ENCODE peak calls at places on chromosomes 16 and 17, in ten cellular contexts. V is brain microvascular endothelial cell, O is GM10248, L is AG09309, T is GM20000, M is AG04450, H is upper lobe of right lung, I is mucosa of descending colon, N is mesothelial cell of epicardium, J is cardiac muscle cell. D is an unnamed sample.

GRCh38 chr17:29706045-29706431 is 83.3 kb upstream of the CORO6 start:
- DNase-seq in V (no peak), O (no peak), L (no peak), T (no peak), M (no peak), H (no peak), I (no peak), N (no peak), J (no peak), D (no peak)

GRCh38 chr17:46773676-46774075 is 44.8 kb downstream of the WNT3 start:
- DNase-seq in V (no peak), O (no peak), L (no peak), T (no peak), M (no peak), H (no peak), I (no peak), N (no peak), J (no peak), D (no peak)

GRCh38 chr17:71975331-71975801 is 145.5 kb upstream of the SOX9 start:
- DNase-seq in V (peak; percentile 40), O (no peak), L (no peak), T (no peak), M (peak; percentile 6), H (no peak), I (peak; percentile 82), N (no peak), J (peak; percentile 67), D (no peak)

GRCh38 chr17:76493505-76494167 is 7.6 kb downstream of the RHBDF2 start:
- DNase-seq in V (no peak), O (no peak), L (no peak), T (no peak), M (no peak), H (no peak), I (no peak), N (no peak), J (no peak), D (no peak)

GRCh38 chr17:5785343-5785742 is 201.0 kb upstream of the NLRP1 start:
- DNase-seq in V (peak; percentile 28), O (peak; percentile 33), L (no peak), T (peak; percentile 44), M (no peak), H (no peak), I (no peak), N (no peak), J (no peak), D (no peak)

GRCh38 chr17:77266891-77267341 is 126.1 kb downstream of the SEC14L1 start:
- DNase-seq in V (no peak), O (no peak), L (no peak), T (peak; percentile 56), M (no peak), H (no peak), I (no peak), N (no peak), J (peak; percentile 64), D (no peak)

GRCh38 chr16:77780378-77780837 is 8.0 kb upstream of the VAT1L start:
- DNase-seq in V (peak; percentile 88), O (no peak), L (peak; percentile 52), T (no peak), M (peak; percentile 92), H (no peak), I (no peak), N (no peak), J (peak; percentile 50), D (peak; percentile 52)

GRCh38 chr16:69477546-69477945 is 53.1 kb downstream of the CYB5B start:
- DNase-seq in V (peak; percentile 37), O (no peak), L (no peak), T (no peak), M (no peak), H (no peak), I (no peak), N (no peak), J (peak; percentile 53), D (no peak)

GRCh38 chr17:64326420-64327054 is 63.5 kb upstream of the TEX2 start:
- DNase-seq in V (no peak), O (no peak), L (peak; percentile 91), T (no peak), M (no peak), H (peak; percentile 89), I (no peak), N (no peak), J (peak; percentile 96), D (no peak)

GRCh38 chr16:58638148-58639036 is 8.8 kb upstream of the CNOT1 start:
- DNase-seq in V (peak; percentile 66), O (no peak), L (peak; percentile 72), T (no peak), M (peak; percentile 83), H (no peak), I (peak; percentile 47), N (no peak), J (peak; percentile 89), D (peak; percentile 74)

GRCh38 chr16:68350951-68351350 is 40.1 kb downstream of the PRMT7 start:
- DNase-seq in V (no peak), O (no peak), L (no peak), T (no peak), M (no peak), H (no peak), I (no peak), N (no peak), J (no peak), D (no peak)

GRCh38 chr16:27085182-27085581 is 18.5 kb downstream of the C16orf82 start:
- DNase-seq in V (no peak), O (no peak), L (no peak), T (no peak), M (no peak), H (no peak), I (no peak), N (no peak), J (no peak), D (no peak)

GRCh38 chr16:30767767-30768465 is 5.8 kb downstream of the RNF40 start:
- DNase-seq in V (no peak), O (no peak), L (no peak), T (no peak), M (no peak), H (peak; percentile 47), I (no peak), N (no peak), J (no peak), D (no peak)

GRCh38 chr17:30429155-30429554 is 48.1 kb upstream of the GOSR1 start:
- DNase-seq in V (no peak), O (no peak), L (peak; percentile 57), T (no peak), M (peak; percentile 16), H (no peak), I (no peak), N (no peak), J (peak; percentile 32), D (no peak)

GRCh38 chr17:55964191-55964590 is 189.1 kb upstream of the ANKFN1 start:
- DNase-seq in V (no peak), O (no peak), L (no peak), T (no peak), M (no peak), H (no peak), I (no peak), N (no peak), J (no peak), D (no peak)

GRCh38 chr17:55959756-55960155 is 193.5 kb upstream of the ANKFN1 start:
- DNase-seq in V (no peak), O (no peak), L (no peak), T (no peak), M (no peak), H (no peak), I (no peak), N (no peak), J (no peak), D (no peak)

GRCh38 chr17:55962931-55963378 is 190.3 kb upstream of the ANKFN1 start:
- DNase-seq in V (no peak), O (no peak), L (no peak), T (no peak), M (no peak), H (no peak), I (peak; percentile 66), N (no peak), J (no peak), D (no peak)

GRCh38 chr17:55969577-55969976 is 183.7 kb upstream of the ANKFN1 start:
- DNase-seq in V (no peak), O (no peak), L (no peak), T (no peak), M (no peak), H (no peak), I (no peak), N (no peak), J (no peak), D (no peak)

GRCh38 chr17:55965051-55965450 is 188.2 kb upstream of the ANKFN1 start:
- DNase-seq in V (no peak), O (no peak), L (no peak), T (no peak), M (no peak), H (no peak), I (no peak), N (no peak), J (no peak), D (no peak)
- TF ChIP-seq CTCF in V (no peak), O (no peak), L (no peak), T (no peak), M (no peak), H (no peak), I (no peak), N (no peak), J (no peak), D (no peak)

DNA sequence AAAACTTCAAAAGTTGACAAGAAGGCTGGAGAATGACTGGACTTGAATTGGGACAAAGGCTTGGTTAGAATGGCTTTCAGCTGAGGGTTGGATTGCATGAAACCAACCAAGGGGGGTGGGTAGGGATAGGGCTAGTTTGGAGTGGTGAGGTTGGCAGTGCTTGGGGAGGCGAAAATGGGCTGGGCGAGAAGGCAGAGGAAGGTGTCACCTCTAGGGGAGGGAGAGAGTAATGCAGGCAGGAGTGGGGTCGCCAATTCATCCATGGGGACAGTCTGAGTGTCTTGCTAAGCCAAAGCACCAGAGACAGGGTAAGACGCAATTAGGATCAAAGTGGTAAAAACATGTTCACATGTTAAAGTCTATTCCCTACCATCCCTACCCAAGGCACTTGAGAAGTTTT is 6.2 kb upstream of the DNAH2 start:
- DNase-seq in V (no peak), O (no peak), L (no peak), T (no peak), M (no peak), H (no peak), I (no peak), N (no peak), J (no peak), D (no peak)
- TF ChIP-seq CTCF in V (peak; percentile 42), O (no peak), L (no peak), T (no peak), M (peak; percentile 11), H (no peak), I (no peak), N (no peak), J (no peak), D (no peak)

GRCh38 chr16:88847654-88848053 is 9.1 kb downstream of the GALNS start:
- DNase-seq in V (no peak), O (no peak), L (no peak), T (no peak), M (no peak), H (no peak), I (no peak), N (no peak), J (no peak), D (no peak)
- TF ChIP-seq CTCF in V (no peak), O (no peak), L (no peak), T (no peak), M (no peak), H (no peak), I (no peak), N (no peak), J (no peak), D (no peak)

DNA sequence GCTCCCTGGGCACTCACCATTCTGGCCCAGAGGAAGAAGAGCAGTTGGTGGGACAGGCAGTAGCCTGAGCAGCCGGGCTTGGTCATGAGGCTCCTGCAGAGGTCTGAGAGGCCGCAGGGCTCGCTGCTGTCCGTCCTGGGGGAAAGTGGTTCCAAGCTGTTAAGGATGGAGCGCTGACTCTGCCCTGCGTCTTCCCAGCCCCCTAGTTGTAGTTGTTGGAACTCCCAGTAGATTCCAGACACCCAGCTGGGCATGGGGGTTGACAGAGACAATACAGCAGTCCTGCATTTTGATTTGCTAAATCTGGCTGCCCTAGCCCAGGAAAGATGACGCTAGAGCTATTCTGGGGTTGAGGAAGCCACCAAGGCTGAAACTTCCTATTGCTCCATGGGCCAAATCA is 7.3 kb downstream of the C16orf89 start:
- DNase-seq in V (peak; percentile 45), O (no peak), L (no peak), T (peak; percentile 1), M (no peak), H (no peak), I (no peak), N (no peak), J (peak; percentile 39), D (no peak)
- TF ChIP-seq CTCF in V (peak; percentile 52), O (no peak), L (peak; percentile 26), T (no peak), M (peak; percentile 48), H (no peak), I (no peak), N (no peak), J (peak; percentile 43), D (peak; percentile 46)

D was measured in HFF-Myc.